ENCODE peak calls at places on chromosomes 12 and 14, in eight cellular contexts. One of them, this sample, is unnamed.

GRCh38 chr14:28375295-28375694 is 391.3 kb upstream of the FOXG1 start:
- DNase-seq in tibial artery: no peak
- DNase-seq in ovary: no peak
- DNase-seq in heart right ventricle: no peak
- DNase-seq in ascending aorta: no peak
- DNase-seq in CD8-positive, alpha-beta memory T cell: no peak
- DNase-seq in HFF-Myc: no peak
- DNase-seq in AG04450: no peak
- DNase-seq in this sample: no peak

GRCh38 chr12:19992311-19992710 is 376.0 kb upstream of the PDE3A start:
- DNase-seq in ascending aorta: no peak
- DNase-seq in AG04450: no peak
- DNase-seq in ovary: no peak
- DNase-seq in CD8-positive, alpha-beta memory T cell: no peak
- DNase-seq in HFF-Myc: no peak
- DNase-seq in heart right ventricle: no peak
- DNase-seq in tibial artery: no peak
- DNase-seq in this sample: no peak

GRCh38 chr14:104936361-104937155 is 11.9 kb downstream of the PLD4 start:
- DNase-seq in CD8-positive, alpha-beta memory T cell: no peak
- DNase-seq in heart right ventricle: no peak
- DNase-seq in AG04450: no peak
- DNase-seq in tibial artery: peak; percentile 12
- DNase-seq in HFF-Myc: no peak
- DNase-seq in ascending aorta: no peak
- DNase-seq in ovary: peak; percentile 0
- DNase-seq in this sample: peak; percentile 41

GRCh38 chr14:37889087-37889486 is 293.7 kb downstream of the TTC6 start:
- DNase-seq in heart right ventricle: peak; percentile 11
- DNase-seq in ovary: no peak
- DNase-seq in tibial artery: no peak
- DNase-seq in HFF-Myc: no peak
- DNase-seq in ascending aorta: no peak
- DNase-seq in AG04450: no peak
- DNase-seq in CD8-positive, alpha-beta memory T cell: no peak
- DNase-seq in this sample: no peak

GRCh38 chr12:128853321-128854197 is at the start of gene GLT1D1:
- DNase-seq in HFF-Myc: no peak
- DNase-seq in heart right ventricle: no peak
- DNase-seq in CD8-positive, alpha-beta memory T cell: no peak
- DNase-seq in tibial artery: no peak
- DNase-seq in ascending aorta: no peak
- DNase-seq in AG04450: no peak
- DNase-seq in ovary: no peak
- DNase-seq in this sample: no peak

GRCh38 chr14:103629503-103630121 is 601 bp downstream of the KLC1 start:
- DNase-seq in AG04450: no peak
- DNase-seq in ascending aorta: no peak
- DNase-seq in HFF-Myc: no peak
- DNase-seq in tibial artery: peak; percentile 52
- DNase-seq in CD8-positive, alpha-beta memory T cell: peak; percentile 24
- DNase-seq in heart right ventricle: peak; percentile 79
- DNase-seq in ovary: peak; percentile 42
- DNase-seq in this sample: peak; percentile 38

GRCh38 chr14:100286484-100287191 is 19.6 kb downstream of the SLC25A29 start:
- DNase-seq in ascending aorta: no peak
- DNase-seq in CD8-positive, alpha-beta memory T cell: no peak
- DNase-seq in heart right ventricle: no peak
- DNase-seq in tibial artery: no peak
- DNase-seq in ovary: no peak
- DNase-seq in HFF-Myc: no peak
- DNase-seq in AG04450: no peak
- DNase-seq in this sample: peak; percentile 29

GRCh38 chr12:26062566-26062965 is 62.3 kb downstream of the BHLHE41 start:
- DNase-seq in AG04450: peak; percentile 7
- DNase-seq in HFF-Myc: peak; percentile 29
- DNase-seq in heart right ventricle: no peak
- DNase-seq in ovary: no peak
- DNase-seq in tibial artery: no peak
- DNase-seq in ascending aorta: no peak
- DNase-seq in CD8-positive, alpha-beta memory T cell: no peak
- DNase-seq in this sample: no peak

GRCh38 chr12:111447571-111448265 is 42.0 kb downstream of the SH2B3 start:
- DNase-seq in ascending aorta: no peak
- DNase-seq in CD8-positive, alpha-beta memory T cell: no peak
- DNase-seq in AG04450: no peak
- DNase-seq in ovary: no peak
- DNase-seq in HFF-Myc: no peak
- DNase-seq in tibial artery: no peak
- DNase-seq in heart right ventricle: no peak
- DNase-seq in this sample: no peak

GRCh38 chr12:45362291-45362690 is 146.4 kb downstream of the ANO6 start:
- DNase-seq in AG04450: no peak
- DNase-seq in CD8-positive, alpha-beta memory T cell: no peak
- DNase-seq in tibial artery: no peak
- DNase-seq in heart right ventricle: no peak
- DNase-seq in HFF-Myc: no peak
- DNase-seq in ovary: no peak
- DNase-seq in ascending aorta: no peak
- DNase-seq in this sample: no peak

GRCh38 chr12:34600592-34601462 is 578.5 kb downstream of the ALG10 start:
- DNase-seq in heart right ventricle: no peak
- DNase-seq in ascending aorta: no peak
- DNase-seq in tibial artery: no peak
- DNase-seq in ovary: no peak
- DNase-seq in HFF-Myc: no peak
- DNase-seq in CD8-positive, alpha-beta memory T cell: no peak
- DNase-seq in AG04450: no peak
- DNase-seq in this sample: no peak

GRCh38 chr12:112514456-112514855 is 95.7 kb downstream of the PTPN11 start:
- DNase-seq in ascending aorta: no peak
- DNase-seq in tibial artery: no peak
- DNase-seq in HFF-Myc: no peak
- DNase-seq in ovary: no peak
- DNase-seq in heart right ventricle: no peak
- DNase-seq in AG04450: no peak
- DNase-seq in CD8-positive, alpha-beta memory T cell: no peak
- DNase-seq in this sample: no peak

GRCh38 chr12:50220357-50221061 is 53.3 kb upstream of the CERS5 start:
- DNase-seq in HFF-Myc: no peak
- DNase-seq in heart right ventricle: no peak
- DNase-seq in CD8-positive, alpha-beta memory T cell: no peak
- DNase-seq in ovary: no peak
- DNase-seq in ascending aorta: no peak
- DNase-seq in tibial artery: no peak
- DNase-seq in AG04450: no peak
- DNase-seq in this sample: no peak

GRCh38 chr12:82877963-82878362 is 191.3 kb downstream of the TMTC2 start:
- DNase-seq in AG04450: no peak
- DNase-seq in HFF-Myc: no peak
- DNase-seq in ascending aorta: no peak
- DNase-seq in ovary: no peak
- DNase-seq in CD8-positive, alpha-beta memory T cell: no peak
- DNase-seq in tibial artery: no peak
- DNase-seq in heart right ventricle: no peak
- DNase-seq in this sample: no peak

GRCh38 chr14:54221971-54222370 is 174.8 kb upstream of the CDKN3 start:
- DNase-seq in ovary: no peak
- DNase-seq in ascending aorta: no peak
- DNase-seq in heart right ventricle: no peak
- DNase-seq in AG04450: no peak
- DNase-seq in HFF-Myc: no peak
- DNase-seq in tibial artery: no peak
- DNase-seq in CD8-positive, alpha-beta memory T cell: no peak
- DNase-seq in this sample: no peak

GRCh38 chr14:54221432-54221803 is 175.4 kb upstream of the CDKN3 start:
- DNase-seq in HFF-Myc: no peak
- DNase-seq in CD8-positive, alpha-beta memory T cell: no peak
- DNase-seq in heart right ventricle: no peak
- DNase-seq in ascending aorta: no peak
- DNase-seq in ovary: no peak
- DNase-seq in AG04450: no peak
- DNase-seq in tibial artery: no peak
- DNase-seq in this sample: no peak

GRCh38 chr14:54219281-54220121 is 177.3 kb upstream of the CDKN3 start:
- DNase-seq in AG04450: no peak
- DNase-seq in tibial artery: no peak
- DNase-seq in ovary: no peak
- DNase-seq in heart right ventricle: no peak
- DNase-seq in HFF-Myc: no peak
- DNase-seq in ascending aorta: no peak
- DNase-seq in CD8-positive, alpha-beta memory T cell: no peak
- DNase-seq in this sample: no peak

GRCh38 chr14:54220122-54220691 is 176.6 kb upstream of the CDKN3 start:
- DNase-seq in ovary: no peak
- DNase-seq in CD8-positive, alpha-beta memory T cell: no peak
- DNase-seq in tibial artery: no peak
- DNase-seq in HFF-Myc: no peak
- DNase-seq in ascending aorta: no peak
- DNase-seq in heart right ventricle: peak; percentile 49
- DNase-seq in AG04450: no peak
- DNase-seq in this sample: no peak

DNA sequence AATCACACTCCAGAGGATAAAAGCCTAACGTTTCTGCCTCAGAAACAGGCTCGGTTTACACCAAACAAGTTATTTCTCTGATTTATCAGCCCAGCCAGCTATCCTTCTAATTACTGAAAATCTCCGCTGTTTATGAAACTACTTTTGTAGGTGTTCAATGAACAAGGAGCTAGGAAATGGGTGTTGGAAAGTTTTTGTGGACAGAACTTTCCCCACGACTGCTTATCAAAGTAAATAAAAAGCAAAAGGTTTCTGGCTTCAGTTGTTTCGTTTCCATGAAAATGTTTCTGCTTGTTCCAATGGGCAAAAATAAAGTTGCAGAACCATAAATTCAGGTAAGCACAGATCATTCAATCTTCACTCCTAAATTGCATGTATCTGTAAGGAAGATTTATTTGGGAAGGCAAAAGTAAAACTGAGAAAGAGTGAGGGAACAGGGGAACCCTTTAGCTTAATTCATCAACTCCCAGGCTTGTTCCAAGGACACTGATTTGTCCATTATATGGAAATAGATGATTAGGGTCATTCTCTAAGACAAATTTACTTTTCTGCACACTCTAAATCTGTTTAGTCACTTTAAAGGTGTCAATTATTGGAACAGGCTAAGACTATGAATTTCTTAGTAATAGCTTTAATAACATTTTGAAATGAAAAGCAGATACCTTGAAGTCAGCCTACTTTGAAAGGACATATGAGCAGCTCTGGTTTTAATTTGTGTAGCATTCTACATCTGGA is 175.9 kb upstream of the CDKN3 start:
- DNase-seq in AG04450: no peak
- DNase-seq in tibial artery: no peak
- DNase-seq in ascending aorta: no peak
- DNase-seq in ovary: no peak
- DNase-seq in HFF-Myc: no peak
- DNase-seq in heart right ventricle: no peak
- DNase-seq in CD8-positive, alpha-beta memory T cell: no peak
- DNase-seq in this sample: no peak
- H3K4me3 ChIP-seq in AG04450: no peak overlapping the region
- H3K4me3 ChIP-seq in tibial artery: peak overlapping the region; percentile 19
- H3K4me3 ChIP-seq in ascending aorta: peak overlapping the region; percentile 56
- H3K4me3 ChIP-seq in ovary: peak overlapping the region; percentile 22
- H3K4me3 ChIP-seq in HFF-Myc: no peak overlapping the region
- H3K4me3 ChIP-seq in heart right ventricle: peak overlapping the region; percentile 27
- H3K4me3 ChIP-seq in CD8-positive, alpha-beta memory T cell: no peak overlapping the region
- H3K4me3 ChIP-seq in this sample: no peak overlapping the region

DNA sequence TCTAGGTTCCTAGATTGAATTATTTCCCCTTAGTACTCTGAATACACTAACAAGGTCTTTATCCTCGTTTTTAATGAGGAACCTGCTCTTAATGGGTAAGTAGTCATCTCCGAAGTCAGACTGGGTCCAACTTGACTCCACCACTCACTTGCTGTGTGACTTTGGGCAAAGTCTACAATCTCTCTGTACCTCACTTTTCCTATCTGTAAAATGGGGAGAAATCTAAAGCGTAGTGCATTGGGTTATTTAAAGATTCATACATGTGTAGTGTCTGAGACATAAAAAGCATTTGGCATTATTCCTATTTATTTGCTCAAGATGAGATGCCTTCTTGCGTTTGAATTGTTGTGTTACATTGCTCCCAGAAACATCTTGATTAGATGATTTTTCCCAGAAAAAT is 51.5 kb downstream of the GTF2A1 start:
- DNase-seq in heart right ventricle: no peak
- DNase-seq in ascending aorta: no peak
- DNase-seq in CD8-positive, alpha-beta memory T cell: no peak
- DNase-seq in HFF-Myc: no peak
- DNase-seq in ovary: no peak
- DNase-seq in AG04450: no peak
- DNase-seq in tibial artery: no peak
- DNase-seq in this sample: no peak
- H3K4me3 ChIP-seq in heart right ventricle: peak overlapping the region; percentile 84
- H3K4me3 ChIP-seq in ascending aorta: peak overlapping the region; percentile 73
- H3K4me3 ChIP-seq in CD8-positive, alpha-beta memory T cell: peak overlapping the region; percentile 84
- H3K4me3 ChIP-seq in HFF-Myc: peak overlapping the region; percentile 60
- H3K4me3 ChIP-seq in ovary: peak overlapping the region; percentile 49
- H3K4me3 ChIP-seq in AG04450: peak overlapping the region; percentile 78
- H3K4me3 ChIP-seq in tibial artery: peak overlapping the region; percentile 61
- H3K4me3 ChIP-seq in this sample: peak overlapping the region; percentile 50

GRCh38 chr14:89702151-89702936 is 252.2 kb downstream of the EFCAB11 start:
- DNase-seq in ovary: peak; percentile 42
- DNase-seq in AG04450: peak; percentile 21
- DNase-seq in tibial artery: peak; percentile 25
- DNase-seq in CD8-positive, alpha-beta memory T cell: no peak
- DNase-seq in ascending aorta: no peak
- DNase-seq in heart right ventricle: peak; percentile 52
- DNase-seq in HFF-Myc: peak; percentile 90
- DNase-seq in this sample: no peak
- H3K4me3 ChIP-seq in ovary: peak overlapping the region; percentile 50
- H3K4me3 ChIP-seq in AG04450: peak overlapping the region; percentile 57
- H3K4me3 ChIP-seq in tibial artery: peak overlapping the region; percentile 70
- H3K4me3 ChIP-seq in CD8-positive, alpha-beta memory T cell: peak overlapping the region; percentile 55
- H3K4me3 ChIP-seq in ascending aorta: peak overlapping the region; percentile 76
- H3K4me3 ChIP-seq in heart right ventricle: peak overlapping the region; percentile 68
- H3K4me3 ChIP-seq in HFF-Myc: peak overlapping the region; percentile 35
- H3K4me3 ChIP-seq in this sample: peak overlapping the region; percentile 53

DNA sequence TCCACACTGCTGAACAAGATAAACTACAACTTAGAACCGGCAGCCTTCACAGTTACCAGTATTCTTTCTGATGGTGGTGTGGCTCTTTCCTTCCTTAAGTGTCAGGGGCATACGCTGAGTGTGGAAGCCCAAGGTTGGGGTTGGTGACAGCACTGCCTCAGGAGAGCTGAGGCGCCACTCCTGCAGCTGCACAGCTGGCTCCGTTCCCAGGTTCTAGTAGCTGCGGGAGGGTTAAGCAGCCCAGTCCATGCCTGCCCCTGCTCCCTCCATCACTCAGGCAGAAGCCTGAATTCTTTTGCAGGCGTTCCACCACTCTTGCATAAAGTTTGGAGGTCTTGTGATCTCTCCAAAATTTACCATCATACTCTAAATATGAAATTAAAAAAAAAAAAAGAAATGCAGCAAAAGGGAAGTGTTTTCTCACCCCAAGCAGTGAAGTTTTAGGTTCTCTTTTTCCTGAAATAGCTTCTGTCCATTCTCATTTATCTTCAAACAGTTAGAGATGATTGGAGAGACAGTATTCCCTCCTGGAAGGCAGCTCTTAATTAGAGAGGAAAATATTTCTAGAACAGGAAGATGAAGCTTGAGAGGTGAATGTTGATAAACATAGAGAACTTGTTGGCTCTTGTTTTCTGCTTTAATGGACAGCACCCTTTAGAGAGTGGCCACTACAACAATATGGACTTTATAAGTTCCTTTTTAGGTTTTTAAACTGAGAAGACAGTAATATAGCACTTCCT is 136.1 kb downstream of the FGD4 start:
- DNase-seq in ascending aorta: peak; percentile 28
- DNase-seq in HFF-Myc: peak; percentile 27
- DNase-seq in CD8-positive, alpha-beta memory T cell: no peak
- DNase-seq in AG04450: no peak
- DNase-seq in tibial artery: peak; percentile 81
- DNase-seq in ovary: peak; percentile 74
- DNase-seq in heart right ventricle: peak; percentile 88
- DNase-seq in this sample: peak; percentile 91
- H3K4me3 ChIP-seq in ascending aorta: peak overlapping the region; percentile 67
- H3K4me3 ChIP-seq in HFF-Myc: peak overlapping the region; percentile 38
- H3K4me3 ChIP-seq in CD8-positive, alpha-beta memory T cell: no peak overlapping the region
- H3K4me3 ChIP-seq in AG04450: peak overlapping the region; percentile 61
- H3K4me3 ChIP-seq in tibial artery: peak overlapping the region; percentile 52
- H3K4me3 ChIP-seq in ovary: peak overlapping the region; percentile 35
- H3K4me3 ChIP-seq in heart right ventricle: peak overlapping the region; percentile 57
- H3K4me3 ChIP-seq in this sample: no peak overlapping the region

This sample was measured in pancreas.